ENCODE peak calls at places on chromosomes 16 and 17, in ten cellular contexts. W is esophagus squamous epithelium; C is central memory CD4-positive, alpha-beta T cell; P is lower leg skin; O is memory B cell; I is stimulated activated effector memory CD8-positive, alpha-beta T cell treated with anti-CD3 and anti-CD28 coated beads, Interleukin-12 subunit alpha, Interleukin-12 subunit beta, amount 100 ng/mL, for 72 hours; R is stimulated activated CD4-positive, alpha-beta T cell treated with anti-CD3 and anti-CD28 coated beads, Interleukin-15, amount 100 ng/mL, for 1 hour; K is ELR; H is heart left ventricle; J is activated gamma-delta T cell treated with anti-CD3 and anti-CD28 coated beads, Interleukin-2, amount 50 U/mL, for 16 hours. B is an unnamed sample.
A peak's percentile ranks its signal among the peaks of the same experiment; 100 is the strongest.

GRCh38 chr16:66489385-66489784 is 60.5 kb downstream of the TK2 start:
- DNase-seq in P (peak; percentile 45), W (no peak), O (no peak), H (no peak), I (no peak), K (no peak), R (no peak), J (no peak), C (no peak), B (no peak)

GRCh38 chr16:50879873-50880695 is 138.2 kb downstream of the CYLD start:
- DNase-seq in I (peak; percentile 15), W (no peak), O (no peak), K (no peak), R (no peak), J (no peak), H (no peak), C (no peak), P (no peak), B (no peak)

GRCh38 chr16:4944333-4945281 is 7.7 kb upstream of the PPL start:
- DNase-seq in P (peak; percentile 98), C (no peak), R (no peak), I (no peak), W (no peak), O (no peak), K (peak; percentile 96), H (peak; percentile 94), J (no peak), B (no peak)

GRCh38 chr16:3481696-3482658 is 13.3 kb downstream of the C16orf90 start:
- DNase-seq in J (no peak), W (no peak), I (no peak), K (no peak), O (no peak), R (no peak), C (no peak), H (no peak), P (no peak), B (no peak)

GRCh38 chr16:14500791-14501190 is 129.3 kb downstream of the PARN start:
- DNase-seq in W (no peak), C (no peak), J (no peak), R (no peak), O (no peak), P (no peak), H (no peak), K (no peak), I (no peak), B (no peak)

GRCh38 chr17:81455387-81455786 is 57.2 kb downstream of the ACTG1 start:
- DNase-seq in J (no peak), K (no peak), I (no peak), C (no peak), W (no peak), H (no peak), R (no peak), P (no peak), O (no peak), B (no peak)

GRCh38 chr17:81126281-81127132 is 38.8 kb upstream of the PVALEF start:
- DNase-seq in C (no peak), O (no peak), J (no peak), R (no peak), W (no peak), H (no peak), K (no peak), I (no peak), P (no peak), B (no peak)

GRCh38 chr16:87822571-87822970 is 46.7 kb downstream of the SLC7A5 start:
- DNase-seq in H (no peak), W (no peak), C (no peak), R (no peak), K (no peak), J (no peak), P (no peak), I (no peak), O (no peak), B (no peak)

GRCh38 chr16:85537795-85538401 is 75.2 kb upstream of the GSE1 start:
- DNase-seq in P (no peak), J (no peak), I (no peak), W (no peak), K (no peak), C (no peak), R (no peak), H (no peak), O (no peak), B (no peak)

GRCh38 chr17:44828919-44829557 is 1.0 kb downstream of the GJC1 start:
- DNase-seq in R (no peak), H (no peak), I (peak; percentile 51), W (no peak), O (no peak), J (no peak), K (peak; percentile 56), C (peak; percentile 15), P (no peak), B (no peak)

GRCh38 chr17:77160032-77160876 is 19.5 kb downstream of the SEC14L1 start:
- DNase-seq in K (no peak), H (no peak), J (no peak), R (no peak), I (no peak), O (no peak), C (no peak), W (no peak), P (no peak), B (peak; percentile 73)

GRCh38 chr17:80125656-80126448 is 21.1 kb downstream of the EIF4A3 start:
- DNase-seq in P (peak; percentile 70), H (no peak), O (no peak), C (no peak), I (no peak), R (no peak), J (no peak), W (no peak), K (no peak), B (no peak)

GRCh38 chr17:688100-688989 is 26.3 kb downstream of the VPS53 start:
- DNase-seq in J (no peak), W (no peak), I (no peak), O (no peak), K (peak; percentile 46), C (no peak), R (no peak), P (no peak), H (no peak), B (no peak)

GRCh38 chr17:77320501-77321256 is 179.9 kb downstream of the SEC14L1 start:
- DNase-seq in H (peak; percentile 73), R (no peak), J (no peak), P (peak; percentile 96), I (no peak), K (peak; percentile 87), C (no peak), W (no peak), O (peak; percentile 73), B (no peak)

GRCh38 chr16:27238016-27238587 is 30.5 kb downstream of the NSMCE1 start:
- DNase-seq in I (no peak), J (peak; percentile 30), O (no peak), H (no peak), W (no peak), P (peak; percentile 89), K (no peak), C (no peak), R (no peak), B (no peak)